ENCODE peak calls at places on chromosomes 7 and 10, in seven cellular contexts. W, H, S, J, L, T and B are unnamed samples.

GRCh38 chr7:106542550-106543220 is 118.3 kb downstream of the CCDC71L start:
- DNase-seq in W (peak; percentile 85), H (no peak), S (peak; percentile 66), J (peak; percentile 89), L (peak; percentile 79), T (peak; percentile 97), B (peak; percentile 69)

GRCh38 chr7:69738396-69738889 is 140.2 kb downstream of the AUTS2 start:
- DNase-seq in W (no peak), H (no peak), S (no peak), J (no peak), L (peak; percentile 94), T (peak; percentile 11), B (no peak)

GRCh38 chr10:46992794-46993552 is 81.7 kb downstream of the PTPN20 start:
- DNase-seq in W (peak; percentile 35), H (no peak), S (peak; percentile 30), J (peak; percentile 50), L (peak; percentile 55), T (peak; percentile 79), B (no peak)

GRCh38 chr10:976316-976715 is 11.9 kb upstream of the GTPBP4 start:
- DNase-seq in W (no peak), H (no peak), S (no peak), J (no peak), L (no peak), T (no peak), B (no peak)

GRCh38 chr10:130301026-130301892 is 165.1 kb downstream of the GLRX3 start:
- DNase-seq in W (no peak), H (peak; percentile 69), S (no peak), J (no peak), L (peak; percentile 79), T (peak; percentile 74), B (no peak)

GRCh38 chr7:32357535-32358277 is 132.5 kb downstream of the LSM5 start:
- DNase-seq in W (no peak), H (no peak), S (no peak), J (no peak), L (no peak), T (no peak), B (no peak)

GRCh38 chr7:32033006-32033405 is 37.2 kb downstream of the PDE1C start:
- DNase-seq in W (no peak), H (no peak), S (no peak), J (no peak), L (no peak), T (no peak), B (no peak)

GRCh38 chr7:103660455-103661371 is 214.7 kb upstream of the SLC26A5 start:
- DNase-seq in W (peak; percentile 46), H (no peak), S (no peak), J (peak; percentile 75), L (peak; percentile 10), T (peak; percentile 14), B (no peak)

GRCh38 chr7:14759785-14760184 is 142.8 kb downstream of the DGKB start:
- DNase-seq in W (no peak), H (no peak), S (no peak), J (no peak), L (no peak), T (no peak), B (no peak)

GRCh38 chr10:31261502-31262311 is 57.3 kb upstream of the ZEB1 start:
- DNase-seq in W (peak; percentile 42), H (no peak), S (no peak), J (peak; percentile 94), L (no peak), T (peak; percentile 65), B (peak; percentile 83)

GRCh38 chr7:86914468-86915054 is 144.9 kb downstream of the ELAPOR2 start:
- DNase-seq in W (no peak), H (no peak), S (no peak), J (peak; percentile 7), L (peak; percentile 42), T (peak; percentile 46), B (no peak)

GRCh38 chr7:26367219-26367711 is 75.6 kb downstream of the SNX10 start:
- DNase-seq in W (no peak), H (peak; percentile 45), S (no peak), J (no peak), L (no peak), T (no peak), B (no peak)

GRCh38 chr10:91381562-91381923 is 28.6 kb upstream of the HECTD2 start:
- DNase-seq in W (no peak), H (no peak), S (no peak), J (no peak), L (peak; percentile 42), T (peak; percentile 18), B (no peak)

GRCh38 chr10:119535837-119536507 is 6.5 kb downstream of the RGS10 start:
- DNase-seq in W (no peak), H (no peak), S (no peak), J (no peak), L (no peak), T (no peak), B (no peak)

GRCh38 chr10:90373911-90374310 is 483.9 kb downstream of the HTR7 start:
- DNase-seq in W (no peak), H (no peak), S (no peak), J (no peak), L (no peak), T (peak; percentile 71), B (no peak)

GRCh38 chr10:117546630-117547300 is 4.2 kb downstream of the EMX2 start:
- DNase-seq in W (no peak), H (no peak), S (no peak), J (no peak), L (no peak), T (no peak), B (no peak)

GRCh38 chr10:71319800-71320392 is 837 bp downstream of the SLC29A3 start:
- DNase-seq in W (no peak), H (no peak), S (no peak), J (no peak), L (no peak), T (no peak), B (no peak)

GRCh38 chr7:13948019-13948781 is 41.3 kb downstream of the ETV1 start:
- DNase-seq in W (no peak), H (no peak), S (no peak), J (no peak), L (no peak), T (no peak), B (no peak)

GRCh38 chr10:50561816-50562215 is 61.9 kb downstream of the SGMS1 start:
- DNase-seq in W (no peak), H (no peak), S (no peak), J (no peak), L (no peak), T (no peak), B (no peak)

GRCh38 chr10:88249450-88249849 is 333.7 kb downstream of the RNLS start:
- DNase-seq in W (peak; percentile 22), H (no peak), S (no peak), J (no peak), L (no peak), T (no peak), B (no peak)

GRCh38 chr7:70588610-70589009 is 543.3 kb upstream of the GALNT17 start:
- DNase-seq in W (no peak), H (no peak), S (no peak), J (no peak), L (no peak), T (no peak), B (no peak)

GRCh38 chr10:120794390-120794789 is 56.8 kb upstream of the WDR11 start:
- DNase-seq in W (no peak), H (no peak), S (no peak), J (no peak), L (no peak), T (no peak), B (no peak)

GRCh38 chr10:89540550-89540949 is 5.2 kb upstream of the SLC16A12 start:
- DNase-seq in W (peak; percentile 43), H (no peak), S (no peak), J (peak; percentile 86), L (no peak), T (peak; percentile 30), B (no peak)

GRCh38 chr10:96699613-96700012 is 20.7 kb downstream of the PIK3AP1 start:
- DNase-seq in W (no peak), H (no peak), S (no peak), J (no peak), L (no peak), T (no peak), B (no peak)

GRCh38 chr7:30976381-30976780 is 12.6 kb downstream of the GHRHR start:
- DNase-seq in W (no peak), H (no peak), S (no peak), J (no peak), L (no peak), T (no peak), B (no peak)

DNA sequence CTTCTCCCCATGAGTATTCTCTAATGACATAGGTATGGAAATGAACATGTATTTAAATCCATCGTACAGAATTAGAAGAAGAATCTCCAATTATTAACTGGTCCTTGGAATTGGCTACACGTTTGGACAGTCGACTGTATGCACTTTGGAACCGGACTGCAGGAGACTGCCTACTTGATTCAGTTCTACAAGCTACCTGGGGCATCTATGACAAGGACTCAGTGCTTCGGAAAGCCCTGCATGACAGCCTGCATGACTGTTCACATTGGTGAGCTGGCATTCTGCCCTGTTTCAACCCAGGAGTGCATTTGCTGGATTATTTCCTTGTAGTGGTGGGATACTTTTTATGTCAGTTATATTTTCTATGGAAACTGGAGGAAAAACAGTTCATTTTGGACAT is 32.2 kb downstream of the ZRANB1 start:
- DNase-seq in W (no peak), H (no peak), S (no peak), J (no peak), L (no peak), T (no peak), B (no peak)
- TF ChIP-seq CTCF in W (no peak), H (no peak), S (no peak), J (no peak), L (no peak), T (no peak), B (no peak)

GRCh38 chr7:129363-130221 is 62.8 kb upstream of the FAM20C start:
- DNase-seq in W (no peak), H (no peak), S (no peak), J (no peak), L (no peak), T (peak; percentile 81), B (no peak)
- H3K4me3 ChIP-seq in W (no peak overlapping the region), H (no peak overlapping the region), S (no peak overlapping the region), J (no peak overlapping the region), L (no peak overlapping the region), T (no peak overlapping the region), B (no peak overlapping the region)

GRCh38 chr7:84379446-84379845 is 184.9 kb upstream of the SEMA3A start:
- DNase-seq in W (no peak), H (no peak), S (no peak), J (no peak), L (no peak), T (no peak), B (no peak)
- H3K36me3 ChIP-seq in W (no peaks in the 10 kb centered on the region), H (no peaks in the 10 kb centered on the region), S (no peaks in the 10 kb centered on the region), J (no peaks in the 10 kb centered on the region), L (no peaks in the 10 kb centered on the region), T (no peaks in the 10 kb centered on the region), B (no peaks in the 10 kb centered on the region)

GRCh38 chr7:148264933-148265557 is 325.5 kb upstream of the C7orf33 start:
- DNase-seq in W (peak; percentile 48), H (no peak), S (no peak), J (peak; percentile 13), L (peak; percentile 62), T (peak; percentile 55), B (no peak)
- TF ChIP-seq CTCF in W (peak; percentile 65), H (peak; percentile 60), S (no peak), J (peak; percentile 38), L (peak; percentile 77), T (peak; percentile 74), B (peak; percentile 53)